ENCODE peak calls at places on chromosomes 7 and 10, in seven cellular contexts. One of them, this sample, is unnamed.

GRCh38 chr10:18214692-18215563 is 74.7 kb downstream of the CACNB2 start:
- DNase-seq in progenitor cell of endocrine pancreas: peak
- DNase-seq in OCI-M1: peak
- DNase-seq in fibroblast of mammary gland: peak
- DNase-seq in stimulated activated CD8-positive, alpha-beta memory T cell treated with anti-CD3 and anti-CD28 coated beads, Interleukin-15, amount 100 ng/mL, for 1 hour: no peak
- DNase-seq in stimulated activated CD4-positive, alpha-beta T cell treated with anti-CD3 and anti-CD28 coated beads, Interleukin-15, amount 100 ng/mL, for 1 hour: no peak
- DNase-seq in kidney glomerular epithelial cell: peak
- DNase-seq in this sample: no peak

GRCh38 chr10:68096913-68097509 is 12.3 kb upstream of the MYPN start:
- DNase-seq in OCI-M1: no peak
- DNase-seq in stimulated activated CD8-positive, alpha-beta memory T cell treated with anti-CD3 and anti-CD28 coated beads, Interleukin-15, amount 100 ng/mL, for 1 hour: no peak
- DNase-seq in kidney glomerular epithelial cell: peak
- DNase-seq in fibroblast of mammary gland: peak
- DNase-seq in progenitor cell of endocrine pancreas: no peak
- DNase-seq in stimulated activated CD4-positive, alpha-beta T cell treated with anti-CD3 and anti-CD28 coated beads, Interleukin-15, amount 100 ng/mL, for 1 hour: no peak
- DNase-seq in this sample: no peak

GRCh38 chr7:28483868-28484267 is 71.5 kb downstream of the CREB5 start:
- DNase-seq in stimulated activated CD8-positive, alpha-beta memory T cell treated with anti-CD3 and anti-CD28 coated beads, Interleukin-15, amount 100 ng/mL, for 1 hour: no peak
- DNase-seq in progenitor cell of endocrine pancreas: no peak
- DNase-seq in OCI-M1: no peak
- DNase-seq in fibroblast of mammary gland: peak
- DNase-seq in stimulated activated CD4-positive, alpha-beta T cell treated with anti-CD3 and anti-CD28 coated beads, Interleukin-15, amount 100 ng/mL, for 1 hour: no peak
- DNase-seq in kidney glomerular epithelial cell: peak
- DNase-seq in this sample: no peak

GRCh38 chr7:106568680-106569499 is 92.1 kb downstream of the CCDC71L start:
- DNase-seq in stimulated activated CD8-positive, alpha-beta memory T cell treated with anti-CD3 and anti-CD28 coated beads, Interleukin-15, amount 100 ng/mL, for 1 hour: no peak
- DNase-seq in stimulated activated CD4-positive, alpha-beta T cell treated with anti-CD3 and anti-CD28 coated beads, Interleukin-15, amount 100 ng/mL, for 1 hour: no peak
- DNase-seq in OCI-M1: peak
- DNase-seq in progenitor cell of endocrine pancreas: no peak
- DNase-seq in kidney glomerular epithelial cell: peak
- DNase-seq in fibroblast of mammary gland: peak
- DNase-seq in this sample: peak

GRCh38 chr10:49605177-49605938 is 4.8 kb upstream of the SLC18A3 start:
- DNase-seq in progenitor cell of endocrine pancreas: peak
- DNase-seq in stimulated activated CD4-positive, alpha-beta T cell treated with anti-CD3 and anti-CD28 coated beads, Interleukin-15, amount 100 ng/mL, for 1 hour: no peak
- DNase-seq in stimulated activated CD8-positive, alpha-beta memory T cell treated with anti-CD3 and anti-CD28 coated beads, Interleukin-15, amount 100 ng/mL, for 1 hour: no peak
- DNase-seq in OCI-M1: no peak
- DNase-seq in kidney glomerular epithelial cell: no peak
- DNase-seq in fibroblast of mammary gland: no peak
- DNase-seq in this sample: no peak

GRCh38 chr10:73999703-74000102 is 1.8 kb downstream of the VCL start:
- DNase-seq in fibroblast of mammary gland: peak
- DNase-seq in stimulated activated CD8-positive, alpha-beta memory T cell treated with anti-CD3 and anti-CD28 coated beads, Interleukin-15, amount 100 ng/mL, for 1 hour: no peak
- DNase-seq in kidney glomerular epithelial cell: no peak
- DNase-seq in OCI-M1: no peak
- DNase-seq in stimulated activated CD4-positive, alpha-beta T cell treated with anti-CD3 and anti-CD28 coated beads, Interleukin-15, amount 100 ng/mL, for 1 hour: no peak
- DNase-seq in progenitor cell of endocrine pancreas: no peak
- DNase-seq in this sample: no peak

GRCh38 chr7:82164813-82165212 is 278.8 kb downstream of the CACNA2D1 start:
- DNase-seq in kidney glomerular epithelial cell: no peak
- DNase-seq in stimulated activated CD8-positive, alpha-beta memory T cell treated with anti-CD3 and anti-CD28 coated beads, Interleukin-15, amount 100 ng/mL, for 1 hour: no peak
- DNase-seq in OCI-M1: peak
- DNase-seq in progenitor cell of endocrine pancreas: no peak
- DNase-seq in stimulated activated CD4-positive, alpha-beta T cell treated with anti-CD3 and anti-CD28 coated beads, Interleukin-15, amount 100 ng/mL, for 1 hour: no peak
- DNase-seq in fibroblast of mammary gland: peak
- DNase-seq in this sample: peak

GRCh38 chr10:98323221-98324164 is 55.5 kb upstream of the LOXL4 start:
- DNase-seq in kidney glomerular epithelial cell: no peak
- DNase-seq in fibroblast of mammary gland: peak
- DNase-seq in stimulated activated CD4-positive, alpha-beta T cell treated with anti-CD3 and anti-CD28 coated beads, Interleukin-15, amount 100 ng/mL, for 1 hour: no peak
- DNase-seq in stimulated activated CD8-positive, alpha-beta memory T cell treated with anti-CD3 and anti-CD28 coated beads, Interleukin-15, amount 100 ng/mL, for 1 hour: no peak
- DNase-seq in progenitor cell of endocrine pancreas: no peak
- DNase-seq in OCI-M1: peak
- DNase-seq in this sample: no peak

GRCh38 chr7:73633323-73633722 is 9.0 kb upstream of the MLXIPL start:
- DNase-seq in progenitor cell of endocrine pancreas: no peak
- DNase-seq in kidney glomerular epithelial cell: no peak
- DNase-seq in stimulated activated CD4-positive, alpha-beta T cell treated with anti-CD3 and anti-CD28 coated beads, Interleukin-15, amount 100 ng/mL, for 1 hour: no peak
- DNase-seq in stimulated activated CD8-positive, alpha-beta memory T cell treated with anti-CD3 and anti-CD28 coated beads, Interleukin-15, amount 100 ng/mL, for 1 hour: no peak
- DNase-seq in OCI-M1: no peak
- DNase-seq in fibroblast of mammary gland: no peak
- DNase-seq in this sample: no peak

GRCh38 chr10:32318476-32318896 is 28.5 kb downstream of the EPC1 start:
- DNase-seq in stimulated activated CD8-positive, alpha-beta memory T cell treated with anti-CD3 and anti-CD28 coated beads, Interleukin-15, amount 100 ng/mL, for 1 hour: no peak
- DNase-seq in stimulated activated CD4-positive, alpha-beta T cell treated with anti-CD3 and anti-CD28 coated beads, Interleukin-15, amount 100 ng/mL, for 1 hour: no peak
- DNase-seq in kidney glomerular epithelial cell: no peak
- DNase-seq in OCI-M1: no peak
- DNase-seq in fibroblast of mammary gland: peak
- DNase-seq in progenitor cell of endocrine pancreas: no peak
- DNase-seq in this sample: no peak

GRCh38 chr7:31710171-31710570 is 23.2 kb downstream of the PPP1R17 start:
- DNase-seq in kidney glomerular epithelial cell: no peak
- DNase-seq in stimulated activated CD8-positive, alpha-beta memory T cell treated with anti-CD3 and anti-CD28 coated beads, Interleukin-15, amount 100 ng/mL, for 1 hour: no peak
- DNase-seq in fibroblast of mammary gland: no peak
- DNase-seq in stimulated activated CD4-positive, alpha-beta T cell treated with anti-CD3 and anti-CD28 coated beads, Interleukin-15, amount 100 ng/mL, for 1 hour: no peak
- DNase-seq in progenitor cell of endocrine pancreas: no peak
- DNase-seq in OCI-M1: no peak
- DNase-seq in this sample: no peak

GRCh38 chr7:154424370-154424769 is 372.2 kb downstream of the DPP6 start:
- DNase-seq in kidney glomerular epithelial cell: no peak
- DNase-seq in stimulated activated CD8-positive, alpha-beta memory T cell treated with anti-CD3 and anti-CD28 coated beads, Interleukin-15, amount 100 ng/mL, for 1 hour: no peak
- DNase-seq in stimulated activated CD4-positive, alpha-beta T cell treated with anti-CD3 and anti-CD28 coated beads, Interleukin-15, amount 100 ng/mL, for 1 hour: no peak
- DNase-seq in fibroblast of mammary gland: no peak
- DNase-seq in OCI-M1: no peak
- DNase-seq in progenitor cell of endocrine pancreas: no peak
- DNase-seq in this sample: peak

GRCh38 chr10:113646337-113647201 is 17.3 kb downstream of the NRAP start:
- DNase-seq in stimulated activated CD8-positive, alpha-beta memory T cell treated with anti-CD3 and anti-CD28 coated beads, Interleukin-15, amount 100 ng/mL, for 1 hour: no peak
- DNase-seq in kidney glomerular epithelial cell: peak
- DNase-seq in fibroblast of mammary gland: peak
- DNase-seq in progenitor cell of endocrine pancreas: no peak
- DNase-seq in OCI-M1: no peak
- DNase-seq in stimulated activated CD4-positive, alpha-beta T cell treated with anti-CD3 and anti-CD28 coated beads, Interleukin-15, amount 100 ng/mL, for 1 hour: no peak
- DNase-seq in this sample: no peak

GRCh38 chr7:150373049-150373801 is 4.6 kb downstream of the REPIN1 start:
- DNase-seq in OCI-M1: no peak
- DNase-seq in stimulated activated CD8-positive, alpha-beta memory T cell treated with anti-CD3 and anti-CD28 coated beads, Interleukin-15, amount 100 ng/mL, for 1 hour: no peak
- DNase-seq in kidney glomerular epithelial cell: no peak
- DNase-seq in stimulated activated CD4-positive, alpha-beta T cell treated with anti-CD3 and anti-CD28 coated beads, Interleukin-15, amount 100 ng/mL, for 1 hour: no peak
- DNase-seq in progenitor cell of endocrine pancreas: no peak
- DNase-seq in fibroblast of mammary gland: no peak
- DNase-seq in this sample: no peak

GRCh38 chr7:3283130-3283704 is 17.8 kb upstream of the SDK1 start:
- DNase-seq in stimulated activated CD4-positive, alpha-beta T cell treated with anti-CD3 and anti-CD28 coated beads, Interleukin-15, amount 100 ng/mL, for 1 hour: no peak
- DNase-seq in kidney glomerular epithelial cell: no peak
- DNase-seq in fibroblast of mammary gland: peak
- DNase-seq in OCI-M1: no peak
- DNase-seq in stimulated activated CD8-positive, alpha-beta memory T cell treated with anti-CD3 and anti-CD28 coated beads, Interleukin-15, amount 100 ng/mL, for 1 hour: no peak
- DNase-seq in progenitor cell of endocrine pancreas: no peak
- DNase-seq in this sample: no peak

GRCh38 chr10:30502266-30503058 is 68.5 kb downstream of the MAP3K8 start:
- DNase-seq in OCI-M1: peak
- DNase-seq in kidney glomerular epithelial cell: no peak
- DNase-seq in stimulated activated CD4-positive, alpha-beta T cell treated with anti-CD3 and anti-CD28 coated beads, Interleukin-15, amount 100 ng/mL, for 1 hour: no peak
- DNase-seq in fibroblast of mammary gland: no peak
- DNase-seq in progenitor cell of endocrine pancreas: no peak
- DNase-seq in stimulated activated CD8-positive, alpha-beta memory T cell treated with anti-CD3 and anti-CD28 coated beads, Interleukin-15, amount 100 ng/mL, for 1 hour: no peak
- DNase-seq in this sample: no peak

GRCh38 chr10:49309691-49310371 is 10.9 kb downstream of the C10orf71 start:
- DNase-seq in progenitor cell of endocrine pancreas: no peak
- DNase-seq in stimulated activated CD4-positive, alpha-beta T cell treated with anti-CD3 and anti-CD28 coated beads, Interleukin-15, amount 100 ng/mL, for 1 hour: no peak
- DNase-seq in OCI-M1: no peak
- DNase-seq in stimulated activated CD8-positive, alpha-beta memory T cell treated with anti-CD3 and anti-CD28 coated beads, Interleukin-15, amount 100 ng/mL, for 1 hour: no peak
- DNase-seq in fibroblast of mammary gland: no peak
- DNase-seq in kidney glomerular epithelial cell: no peak
- DNase-seq in this sample: no peak

GRCh38 chr7:124276005-124276606 is 243.2 kb upstream of the TMEM229A start:
- DNase-seq in fibroblast of mammary gland: no peak
- DNase-seq in kidney glomerular epithelial cell: peak
- DNase-seq in OCI-M1: peak
- DNase-seq in stimulated activated CD8-positive, alpha-beta memory T cell treated with anti-CD3 and anti-CD28 coated beads, Interleukin-15, amount 100 ng/mL, for 1 hour: no peak
- DNase-seq in stimulated activated CD4-positive, alpha-beta T cell treated with anti-CD3 and anti-CD28 coated beads, Interleukin-15, amount 100 ng/mL, for 1 hour: no peak
- DNase-seq in progenitor cell of endocrine pancreas: peak
- DNase-seq in this sample: no peak

GRCh38 chr10:36538945-36539586 is 586.3 kb upstream of the ANKRD30A start:
- DNase-seq in OCI-M1: no peak
- DNase-seq in fibroblast of mammary gland: peak
- DNase-seq in progenitor cell of endocrine pancreas: no peak
- DNase-seq in stimulated activated CD4-positive, alpha-beta T cell treated with anti-CD3 and anti-CD28 coated beads, Interleukin-15, amount 100 ng/mL, for 1 hour: no peak
- DNase-seq in stimulated activated CD8-positive, alpha-beta memory T cell treated with anti-CD3 and anti-CD28 coated beads, Interleukin-15, amount 100 ng/mL, for 1 hour: no peak
- DNase-seq in kidney glomerular epithelial cell: peak
- DNase-seq in this sample: no peak

GRCh38 chr10:60643874-60644273 is 134.4 kb upstream of the CDK1 start:
- DNase-seq in OCI-M1: peak
- DNase-seq in progenitor cell of endocrine pancreas: no peak
- DNase-seq in stimulated activated CD8-positive, alpha-beta memory T cell treated with anti-CD3 and anti-CD28 coated beads, Interleukin-15, amount 100 ng/mL, for 1 hour: no peak
- DNase-seq in kidney glomerular epithelial cell: no peak
- DNase-seq in stimulated activated CD4-positive, alpha-beta T cell treated with anti-CD3 and anti-CD28 coated beads, Interleukin-15, amount 100 ng/mL, for 1 hour: no peak
- DNase-seq in fibroblast of mammary gland: no peak
- DNase-seq in this sample: no peak

GRCh38 chr7:129781128-129781855 is 169.8 kb downstream of the NRF1 start:
- DNase-seq in stimulated activated CD8-positive, alpha-beta memory T cell treated with anti-CD3 and anti-CD28 coated beads, Interleukin-15, amount 100 ng/mL, for 1 hour: no peak
- DNase-seq in stimulated activated CD4-positive, alpha-beta T cell treated with anti-CD3 and anti-CD28 coated beads, Interleukin-15, amount 100 ng/mL, for 1 hour: no peak
- DNase-seq in OCI-M1: peak
- DNase-seq in fibroblast of mammary gland: no peak
- DNase-seq in progenitor cell of endocrine pancreas: no peak
- DNase-seq in kidney glomerular epithelial cell: no peak
- DNase-seq in this sample: peak

GRCh38 chr7:30791126-30791525 is 19.9 kb downstream of the MINDY4 start:
- DNase-seq in kidney glomerular epithelial cell: no peak
- DNase-seq in OCI-M1: peak
- DNase-seq in fibroblast of mammary gland: no peak
- DNase-seq in stimulated activated CD4-positive, alpha-beta T cell treated with anti-CD3 and anti-CD28 coated beads, Interleukin-15, amount 100 ng/mL, for 1 hour: no peak
- DNase-seq in progenitor cell of endocrine pancreas: no peak
- DNase-seq in stimulated activated CD8-positive, alpha-beta memory T cell treated with anti-CD3 and anti-CD28 coated beads, Interleukin-15, amount 100 ng/mL, for 1 hour: no peak
- DNase-seq in this sample: no peak

GRCh38 chr7:152859781-152860191 is 100.2 kb downstream of the ACTR3B start:
- DNase-seq in kidney glomerular epithelial cell: no peak
- DNase-seq in OCI-M1: peak
- DNase-seq in stimulated activated CD8-positive, alpha-beta memory T cell treated with anti-CD3 and anti-CD28 coated beads, Interleukin-15, amount 100 ng/mL, for 1 hour: no peak
- DNase-seq in fibroblast of mammary gland: peak
- DNase-seq in progenitor cell of endocrine pancreas: no peak
- DNase-seq in stimulated activated CD4-positive, alpha-beta T cell treated with anti-CD3 and anti-CD28 coated beads, Interleukin-15, amount 100 ng/mL, for 1 hour: no peak
- DNase-seq in this sample: no peak

GRCh38 chr10:60732240-60733188 is 45.8 kb upstream of the CDK1 start:
- DNase-seq in kidney glomerular epithelial cell: no peak
- DNase-seq in progenitor cell of endocrine pancreas: no peak
- DNase-seq in stimulated activated CD8-positive, alpha-beta memory T cell treated with anti-CD3 and anti-CD28 coated beads, Interleukin-15, amount 100 ng/mL, for 1 hour: no peak
- DNase-seq in fibroblast of mammary gland: no peak
- DNase-seq in OCI-M1: peak
- DNase-seq in stimulated activated CD4-positive, alpha-beta T cell treated with anti-CD3 and anti-CD28 coated beads, Interleukin-15, amount 100 ng/mL, for 1 hour: no peak
- DNase-seq in this sample: no peak

This sample was measured in NCI-H524 treated with DMSO at 0.1 percent for 48 hours.